ENCODE peak calls at places on chromosomes 2 and 18, in four cellular contexts. M is body of pancreas; I is left ventricle myocardium inferior; Q is CD8-positive, alpha-beta memory T cell. N is an unnamed sample.

GRCh38 chr2:8193686-8194615 is 487.9 kb upstream of the ID2 start:
- DNase-seq in I (no peak), M (no peak), Q (no peak), N (no peak)

GRCh38 chr18:5534845-5535244 is 9.0 kb downstream of the EPB41L3 start:
- DNase-seq in Q (no peak), M (no peak), I (no peak), N (no peak)

GRCh38 chr2:187774551-187775071 is 220.4 kb upstream of the TFPI start:
- DNase-seq in I (no peak), M (no peak), Q (no peak), N (no peak)

GRCh38 chr2:239394346-239394945 is 6.4 kb downstream of the HDAC4 start:
- DNase-seq in M (no peak), I (no peak), Q (peak; percentile 20), N (no peak)

GRCh38 chr18:79489048-79489899 is 93.5 kb downstream of the NFATC1 start:
- DNase-seq in M (no peak), I (peak; percentile 12), Q (peak; percentile 39), N (peak; percentile 8)

GRCh38 chr18:54641734-54642133 is 50.7 kb downstream of the DYNAP start:
- DNase-seq in M (no peak), Q (no peak), I (no peak), N (no peak)

GRCh38 chr2:200968735-200969134 is 5.3 kb upstream of the ORC2 start:
- DNase-seq in Q (no peak), M (no peak), I (no peak), N (no peak)

GRCh38 chr18:28127228-28127627 is 49.7 kb downstream of the CDH2 start:
- DNase-seq in I (peak; percentile 46), Q (no peak), M (no peak), N (no peak)

GRCh38 chr2:128605931-128606330 is 287.3 kb upstream of the HS6ST1 start:
- DNase-seq in Q (no peak), M (no peak), I (no peak), N (no peak)

GRCh38 chr2:96859338-96859649 is 1.5 kb upstream of the ANKRD39 start:
- DNase-seq in I (peak; percentile 72), M (no peak), Q (no peak), N (peak; percentile 80)

GRCh38 chr18:29248856-29249255 is 1071.9 kb upstream of the CDH2 start:
- DNase-seq in Q (no peak), I (no peak), M (no peak), N (no peak)

GRCh38 chr2:142314164-142314563 is 183.3 kb upstream of the LRP1B start:
- DNase-seq in I (no peak), M (no peak), Q (no peak), N (no peak)

GRCh38 chr2:3956344-3956743 is 253.0 kb downstream of the DCDC2C start:
- DNase-seq in M (no peak), I (no peak), Q (no peak), N (no peak)

GRCh38 chr18:79519751-79520472 is 124.2 kb downstream of the NFATC1 start:
- DNase-seq in I (no peak), M (no peak), Q (peak; percentile 74), N (peak; percentile 4)

GRCh38 chr18:73895701-73896100 is 251.9 kb downstream of the FBXO15 start:
- DNase-seq in M (no peak), Q (no peak), I (no peak), N (no peak)

GRCh38 chr2:24832991-24833671 is 39.9 kb downstream of the CENPO start:
- DNase-seq in Q (no peak), M (no peak), I (no peak), N (no peak)

GRCh38 chr18:36066001-36066400 is 1.4 kb downstream of the RPRD1A start:
- DNase-seq in Q (no peak), I (no peak), M (no peak), N (no peak)

GRCh38 chr2:158561054-158561453 is 104.3 kb downstream of the PKP4 start:
- DNase-seq in Q (no peak), M (no peak), I (no peak), N (no peak)

GRCh38 chr18:34224423-34225217 is at the start of gene NOL4:
- DNase-seq in M (peak; percentile 74), I (no peak), Q (no peak), N (peak; percentile 16)

GRCh38 chr2:67854798-67855197 is 208.0 kb downstream of the C1D start:
- DNase-seq in I (no peak), M (no peak), Q (no peak), N (no peak)

GRCh38 chr2:28566441-28567075 is 70.7 kb downstream of the PLB1 start:
- DNase-seq in M (peak; percentile 84), I (peak; percentile 85), Q (peak; percentile 90), N (peak; percentile 88)

GRCh38 chr18:8982416-8983183 is 119.9 kb upstream of the NDUFV2 start:
- DNase-seq in I (no peak), M (peak; percentile 57), Q (no peak), N (no peak)

GRCh38 chr2:175792199-175792598 is 209.9 kb downstream of the LNPK start:
- DNase-seq in Q (no peak), M (no peak), I (no peak), N (no peak)

GRCh38 chr2:225938991-225939390 is 539.5 kb downstream of the NYAP2 start:
- DNase-seq in Q (no peak), M (no peak), I (no peak), N (no peak)

GRCh38 chr2:105576050-105576439 is 168.7 kb upstream of the NCK2 start:
- DNase-seq in Q (no peak), M (no peak), I (no peak), N (no peak)

GRCh38 chr2:203650860-203651613 is 55.4 kb upstream of the CD28 start:
- DNase-seq in I (no peak), Q (no peak), M (peak; percentile 69), N (no peak)

GRCh38 chr2:54601339-54601738 is 122.1 kb upstream of the EML6 start:
- DNase-seq in Q (no peak), M (no peak), I (no peak), N (no peak)

GRCh38 chr2:19114754-19115231 is 243.6 kb downstream of the OSR1 start:
- DNase-seq in Q (no peak), M (no peak), I (peak; percentile 27), N (peak; percentile 18)

GRCh38 chr2:113036763-113037162 is 15.9 kb downstream of the IL36B start:
- DNase-seq in I (no peak), Q (no peak), M (no peak), N (no peak)

GRCh38 chr2:109513749-109514588 is 99.8 kb downstream of the SEPTIN10 start:
- DNase-seq in Q (no peak), M (peak; percentile 31), I (no peak), N (no peak)
- H3K4me3 ChIP-seq in Q (no peak overlapping the region), M (no peak overlapping the region), I (no peak overlapping the region), N (no peak overlapping the region)

GRCh38 chr2:100819365-100820345 is at the start of gene NPAS2:
- DNase-seq in I (peak; percentile 54), Q (no peak), M (peak; percentile 69), N (peak; percentile 33)
- H3K4me3 ChIP-seq in I (peak within 1 kb of the TSS; percentile 91), Q (peak within 1 kb of the TSS; percentile 32), M (peak within 1 kb of the TSS; percentile 88), N (peak within 1 kb of the TSS; percentile 91)

DNA sequence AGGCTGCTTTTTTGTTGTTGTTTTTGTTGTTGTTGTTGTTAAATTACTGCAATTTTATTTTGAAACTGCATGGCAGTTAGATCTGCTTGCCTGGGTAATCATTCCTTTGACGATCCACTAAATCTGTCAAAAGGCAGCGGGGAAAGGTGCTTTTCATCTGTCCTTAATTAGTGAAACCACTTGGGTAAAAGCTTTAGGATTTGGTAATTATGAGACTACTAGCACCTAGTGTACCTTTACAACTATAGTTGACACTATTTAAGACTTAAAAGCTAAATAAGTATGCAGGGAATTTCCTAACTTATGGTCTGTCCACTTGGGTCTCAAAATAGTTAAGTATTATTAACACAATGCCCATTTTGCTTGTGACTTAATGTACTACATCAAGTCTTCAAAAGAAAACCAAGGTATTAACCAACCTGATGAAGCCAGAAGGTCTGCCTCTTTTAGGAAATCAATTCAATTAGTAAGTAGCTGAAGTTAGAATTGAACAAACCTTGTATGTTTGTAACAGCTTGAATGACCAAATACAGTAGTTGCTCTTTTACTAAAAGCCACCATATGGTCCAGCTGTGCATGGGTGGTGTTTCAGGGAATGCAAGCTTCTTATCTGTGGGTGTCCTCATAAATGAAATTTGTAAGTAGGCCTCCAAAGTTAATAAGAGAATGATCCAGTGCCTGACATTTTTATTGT is 44.8 kb downstream of the NAB1 start:
- DNase-seq in I (no peak), M (no peak), Q (no peak), N (no peak)
- H3K4me3 ChIP-seq in I (no peak overlapping the region), M (no peak overlapping the region), Q (no peak overlapping the region), N (no peak overlapping the region)

DNA sequence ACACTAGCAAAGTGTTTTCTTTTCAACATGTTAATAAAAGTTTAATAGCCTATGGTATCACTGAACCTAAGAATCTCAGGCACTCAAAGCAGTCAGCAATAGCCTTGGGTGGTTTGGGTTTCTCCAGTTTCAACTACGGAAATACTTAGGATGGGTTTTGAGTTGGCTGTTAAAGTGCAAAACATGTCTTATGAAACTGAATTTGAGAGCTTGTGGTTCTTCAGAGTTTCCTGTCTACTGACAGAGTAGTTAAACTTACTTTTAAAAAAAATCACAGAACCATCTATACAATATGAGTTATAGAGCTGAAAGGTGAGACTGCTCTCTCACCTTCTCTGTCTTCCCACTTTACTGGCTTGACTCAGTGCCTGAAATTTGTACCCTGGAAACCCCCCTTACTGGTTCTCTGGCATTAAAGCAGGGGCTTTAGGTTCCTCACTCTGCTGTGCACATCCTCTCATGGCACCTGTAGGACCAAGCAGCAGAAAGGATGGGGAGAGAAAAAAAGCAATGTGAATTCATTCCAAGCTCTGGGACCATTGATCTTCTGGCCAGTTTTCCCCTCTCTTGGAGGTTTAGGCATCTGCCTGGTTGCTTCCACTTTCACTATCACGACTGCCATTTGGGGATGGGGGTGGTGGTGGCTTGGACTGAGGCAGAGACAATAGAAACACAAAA is 18.1 kb downstream of the CCDC141 start:
- DNase-seq in M (no peak), Q (no peak), I (no peak), N (no peak)
- H3K4me3 ChIP-seq in M (no peak overlapping the region), Q (peak overlapping the region; percentile 40), I (peak overlapping the region; percentile 37), N (peak overlapping the region; percentile 5)

DNA sequence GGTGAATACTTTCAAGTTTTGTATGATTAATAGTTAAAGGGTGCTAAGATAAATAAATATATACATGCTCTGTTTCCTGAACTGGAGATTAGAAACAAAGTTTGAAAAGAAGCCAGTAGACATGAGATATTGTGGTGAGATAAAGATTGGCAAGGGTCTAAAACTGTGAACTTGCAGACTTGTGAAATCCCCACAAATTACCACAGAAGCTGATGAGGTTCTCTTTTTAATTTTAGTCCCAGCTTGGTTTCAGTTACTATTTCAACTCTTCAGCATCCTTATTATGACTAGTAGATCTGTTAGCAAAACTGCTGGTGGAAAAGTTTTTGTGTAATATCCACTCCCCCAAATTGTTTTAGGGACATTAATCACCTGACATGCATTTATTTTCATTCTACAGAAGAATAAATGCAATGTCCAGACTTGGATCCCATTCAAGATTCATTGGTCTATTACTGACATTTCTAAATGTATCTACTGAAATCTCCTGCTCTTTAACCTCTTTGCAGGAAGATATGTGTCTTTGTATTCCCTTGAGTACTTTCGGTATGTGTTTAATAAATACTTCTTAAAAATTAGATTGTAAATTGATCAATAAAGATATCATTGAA is 20.8 kb downstream of the RASGRP3 start:
- DNase-seq in Q (no peak), I (no peak), M (no peak), N (no peak)
- H3K4me3 ChIP-seq in Q (no peak overlapping the region), I (no peak overlapping the region), M (no peak overlapping the region), N (no peak overlapping the region)

GRCh38 chr18:21739604-21740473 is 753 bp upstream of the MIB1 start:
- DNase-seq in Q (no peak), I (no peak), M (peak; percentile 18), N (peak; percentile 11)
- H3K4me3 ChIP-seq in Q (peak overlapping the region; percentile 86), I (peak overlapping the region; percentile 97), M (no peak overlapping the region), N (peak overlapping the region; percentile 88)

N was measured in heart right ventricle.